ENCODE peak calls at places on chromosomes 11 and 22, in five cellular contexts. V is erythroblast; Z is activated naive CD4-positive, alpha-beta T cell treated with anti-CD3 and anti-CD28 coated beads, Interleukin-2, amount 50 U/mL, for 16 hours; R is HEK293T; M is adipocyte. B is an unnamed sample.

GRCh38 chr11:3803726-3804510 is 4.4 kb upstream of the PGAP2 start:
- DNase-seq in V (no peak), Z (no peak), R (no peak), M (no peak), B (no peak)

GRCh38 chr11:73404048-73404447 is 27.8 kb downstream of the RELT start:
- DNase-seq in V (peak), Z (no peak), R (peak), M (peak), B (peak)

GRCh38 chr22:48345631-48346030 is 1482.0 kb downstream of the BRD1 start:
- DNase-seq in V (no peak), Z (no peak), R (no peak), M (no peak), B (no peak)

GRCh38 chr11:106697058-106697457 is 321.2 kb downstream of the GUCY1A2 start:
- DNase-seq in V (no peak), Z (no peak), R (no peak), M (peak), B (no peak)

GRCh38 chr11:116928845-116929244 is 91.4 kb upstream of the APOA1 start:
- DNase-seq in V (no peak), Z (no peak), R (no peak), M (no peak), B (no peak)

GRCh38 chr11:8011981-8012444 is 24.9 kb downstream of the EIF3F start:
- DNase-seq in V (no peak), Z (no peak), R (no peak), M (peak), B (no peak)

GRCh38 chr11:61108847-61109585 is 6.7 kb downstream of the CD5 start:
- DNase-seq in V (no peak), Z (no peak), R (no peak), M (no peak), B (no peak)

GRCh38 chr11:121127809-121128208 is 26.8 kb downstream of the TECTA start:
- DNase-seq in V (no peak), Z (no peak), R (no peak), M (no peak), B (no peak)

GRCh38 chr11:59574467-59574866 is 41.1 kb downstream of the OSBP start:
- DNase-seq in V (no peak), Z (no peak), R (no peak), M (peak), B (no peak)

GRCh38 chr22:33842421-33843094 is 77.7 kb downstream of the LARGE1 start:
- DNase-seq in V (no peak), Z (no peak), R (no peak), M (no peak), B (no peak)

GRCh38 chr22:40635008-40635939 is 1.2 kb downstream of the MRTFA start:
- DNase-seq in V (no peak), Z (no peak), R (no peak), M (peak), B (no peak)

GRCh38 chr11:2578934-2579280 is 120.9 kb downstream of the KCNQ1OT1 start:
- DNase-seq in V (no peak), Z (no peak), R (no peak), M (no peak), B (no peak)

GRCh38 chr22:49522582-49523373 is 304.9 kb downstream of the BRD1 start:
- DNase-seq in V (no peak), Z (no peak), R (no peak), M (no peak), B (no peak)

GRCh38 chr22:46362221-46362933 is 26.9 kb downstream of the TRMU start:
- DNase-seq in V (no peak), Z (no peak), R (no peak), M (no peak), B (no peak)

GRCh38 chr11:61126266-61126665 is 24.0 kb downstream of the CD5 start:
- DNase-seq in V (no peak), Z (no peak), R (no peak), M (no peak), B (no peak)

GRCh38 chr22:37304595-37305343 is 22.5 kb downstream of the CYTH4 start:
- DNase-seq in V (no peak), Z (no peak), R (no peak), M (peak), B (peak)

GRCh38 chr11:109697140-109697843 is 275.3 kb downstream of the C11orf87 start:
- DNase-seq in V (peak), Z (no peak), R (peak), M (peak), B (peak)

GRCh38 chr11:14384338-14384737 is 25.4 kb upstream of the RRAS2 start:
- DNase-seq in V (no peak), Z (no peak), R (no peak), M (peak), B (no peak)

GRCh38 chr22:29369460-29369859 is 18.9 kb downstream of the AP1B1 start:
- DNase-seq in V (peak), Z (no peak), R (peak), M (no peak), B (peak)

GRCh38 chr22:50524664-50525103 is 714 bp downstream of the SCO2 start:
- DNase-seq in V (no peak), Z (no peak), R (no peak), M (no peak), B (no peak)

GRCh38 chr11:86047275-86047991 is 21.5 kb downstream of the PICALM start:
- DNase-seq in V (no peak), Z (peak), R (no peak), M (peak), B (no peak)

GRCh38 chr11:133038850-133039249 is 493.5 kb downstream of the OPCML start:
- DNase-seq in V (no peak), Z (no peak), R (no peak), M (no peak), B (no peak)

GRCh38 chr11:102347526-102348331 is 715 bp downstream of the BIRC2 start:
- DNase-seq in V (peak), Z (no peak), R (peak), M (peak), B (peak)

GRCh38 chr11:119744577-119744976 is 15.6 kb upstream of the NECTIN1 start:
- DNase-seq in V (no peak), Z (no peak), R (no peak), M (no peak), B (no peak)

GRCh38 chr11:2681408-2682145 is 18.2 kb downstream of the KCNQ1OT1 start:
- DNase-seq in V (no peak), Z (no peak), R (no peak), M (no peak), B (peak)

GRCh38 chr11:91981995-91982394 is 242.6 kb upstream of the FAT3 start:
- DNase-seq in V (no peak), Z (no peak), R (no peak), M (peak), B (no peak)

GRCh38 chr22:41365425-41365824 is 16.3 kb upstream of the TEF start:
- DNase-seq in V (no peak), Z (no peak), R (no peak), M (no peak), B (no peak)

GRCh38 chr11:69012092-69013008 is 696 bp downstream of the MRGPRF start:
- DNase-seq in V (no peak), Z (no peak), R (no peak), M (peak), B (no peak)

GRCh38 chr11:129268371-129268770 is 76.2 kb upstream of the ARHGAP32 start:
- DNase-seq in V (no peak), Z (no peak), R (no peak), M (no peak), B (no peak)

GRCh38 chr22:32852346-32853251 is 51.1 kb downstream of the TIMP3 start:
- DNase-seq in V (peak), Z (no peak), R (no peak), M (peak), B (no peak)

GRCh38 chr11:88384004-88384677 is 46.6 kb upstream of the CTSC start:
- DNase-seq in V (no peak), Z (no peak), R (no peak), M (peak), B (no peak)

GRCh38 chr11:5204787-5205186 is 4.3 kb upstream of the OR51V1 start:
- DNase-seq in V (peak), Z (no peak), R (peak), M (peak), B (peak)

GRCh38 chr11:86818466-86819282 is 18.3 kb downstream of the PRSS23 start:
- DNase-seq in V (peak), Z (no peak), R (peak), M (peak), B (peak)

GRCh38 chr11:120316880-120317688 is 8.0 kb upstream of the TLCD5 start:
- DNase-seq in V (no peak), Z (no peak), R (no peak), M (no peak), B (no peak)

GRCh38 chr11:22162754-22163153 is 30.1 kb upstream of the ANO5 start:
- DNase-seq in V (no peak), Z (no peak), R (no peak), M (no peak), B (no peak)

B was measured in K562.